ENCODE peak calls at places on chromosomes 5 and 9, in six cellular contexts. P is HL-60, E is AG04450, T is coronary artery, Q is fibroblast of lung, L is thoracic aorta. D is an unnamed sample.

GRCh38 chr9:134620751-134621557 is 20.6 kb upstream of the COL5A1 start:
- DNase-seq in P (no peak), E (no peak), T (peak), Q (no peak), L (no peak), D (no peak)

GRCh38 chr5:141747152-141747640 is 65.2 kb upstream of the ARAP3 start:
- DNase-seq in P (no peak), E (no peak), T (no peak), Q (peak), L (no peak), D (no peak)

GRCh38 chr5:158054388-158055092 is 195.6 kb upstream of the CLINT1 start:
- DNase-seq in P (no peak), E (no peak), T (no peak), Q (peak), L (no peak), D (no peak)

GRCh38 chr5:96875805-96876291 is 452 bp upstream of the ERAP2 start:
- DNase-seq in P (no peak), E (no peak), T (no peak), Q (no peak), L (no peak), D (no peak)

GRCh38 chr9:69223605-69224004 is 49.5 kb downstream of the TJP2 start:
- DNase-seq in P (no peak), E (peak), T (no peak), Q (peak), L (no peak), D (no peak)

GRCh38 chr5:116521173-116521872 is 53.3 kb downstream of the SEMA6A start:
- DNase-seq in P (no peak), E (no peak), T (no peak), Q (no peak), L (no peak), D (no peak)

GRCh38 chr5:180082633-180083420 is 11.3 kb upstream of the RNF130 start:
- DNase-seq in P (no peak), E (no peak), T (no peak), Q (no peak), L (no peak), D (no peak)

GRCh38 chr5:72661405-72661804 is 154.2 kb upstream of the ZNF366 start:
- DNase-seq in P (no peak), E (peak), T (no peak), Q (peak), L (no peak), D (no peak)

GRCh38 chr5:74188341-74188740 is 452.2 kb downstream of the ENC1 start:
- DNase-seq in P (no peak), E (no peak), T (no peak), Q (peak), L (no peak), D (no peak)

GRCh38 chr5:136769900-136770684 is 404.7 kb upstream of the TRPC7 start:
- DNase-seq in P (peak), E (peak), T (no peak), Q (peak), L (no peak), D (peak)

GRCh38 chr5:60584304-60584703 is 115.7 kb downstream of the DEPDC1B start:
- DNase-seq in P (no peak), E (no peak), T (no peak), Q (no peak), L (no peak), D (no peak)

GRCh38 chr9:16671591-16672137 is 198.8 kb downstream of the BNC2 start:
- DNase-seq in P (no peak), E (peak), T (no peak), Q (peak), L (no peak), D (no peak)

GRCh38 chr5:13250450-13251291 is 693.8 kb downstream of the DNAH5 start:
- DNase-seq in P (no peak), E (no peak), T (no peak), Q (no peak), L (no peak), D (no peak)

GRCh38 chr9:63859475-63860215 is 1425.4 kb downstream of the FOXD4L5 start:
- DNase-seq in P (no peak), E (no peak), T (peak), Q (no peak), L (no peak), D (no peak)

GRCh38 chr5:33297760-33298216 is 143.0 kb upstream of the TARS1 start:
- DNase-seq in P (no peak), E (no peak), T (no peak), Q (no peak), L (no peak), D (no peak)

GRCh38 chr9:99231708-99232107 is 9.6 kb downstream of the SEC61B start:
- DNase-seq in P (no peak), E (no peak), T (no peak), Q (no peak), L (no peak), D (no peak)

GRCh38 chr5:175469916-175470315 is 8.4 kb upstream of the SFXN1 start:
- DNase-seq in P (no peak), E (no peak), T (no peak), Q (no peak), L (no peak), D (no peak)

GRCh38 chr9:34987160-34988040 is 2.1 kb upstream of the DNAJB5 start:
- DNase-seq in P (no peak), E (no peak), T (peak), Q (no peak), L (no peak), D (no peak)

GRCh38 chr5:100746730-100747129 is 156.4 kb downstream of the ST8SIA4 start:
- DNase-seq in P (no peak), E (no peak), T (no peak), Q (no peak), L (no peak), D (peak)

GRCh38 chr5:84382363-84383295 is 2.1 kb downstream of the EDIL3 start:
- DNase-seq in P (no peak), E (no peak), T (peak), Q (peak), L (no peak), D (no peak)
- H3K4me3 ChIP-seq in P (peak), E (peak), T (peak), Q (peak), L (peak), D (no peak)

DNA sequence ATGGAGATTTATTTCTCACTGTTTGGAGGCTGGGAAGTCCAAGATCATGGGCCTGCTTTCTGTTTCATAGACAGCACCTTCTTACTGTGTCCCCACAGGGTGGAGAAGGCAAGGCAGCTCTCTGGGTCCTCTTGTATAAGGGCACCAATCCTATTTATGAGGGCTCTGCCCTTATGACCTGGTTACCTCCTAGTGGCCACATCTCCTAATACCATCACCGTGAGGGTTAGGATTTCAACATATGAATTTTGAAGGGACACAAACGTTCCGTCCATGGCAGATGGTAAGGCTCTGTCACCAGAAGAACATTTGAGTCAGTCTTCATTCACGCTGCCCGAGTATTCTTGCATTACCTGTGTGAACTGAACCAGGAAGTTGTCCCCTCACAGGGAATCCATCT is 48.4 kb downstream of the ANKRD33B start:
- DNase-seq in P (no peak), E (no peak), T (no peak), Q (no peak), L (no peak), D (no peak)
- TF ChIP-seq CTCF in P (no peak), E (no peak), T (no peak), Q (no peak), L (no peak), D (peak)

GRCh38 chr5:142829821-142830220 is 59.6 kb downstream of the ARHGAP26 start:
- DNase-seq in P (no peak), E (no peak), T (no peak), Q (peak), L (no peak), D (no peak)

GRCh38 chr5:142826093-142826492 is 55.9 kb downstream of the ARHGAP26 start:
- DNase-seq in P (no peak), E (no peak), T (no peak), Q (no peak), L (no peak), D (no peak)

GRCh38 chr5:142826741-142827492 is 56.7 kb downstream of the ARHGAP26 start:
- DNase-seq in P (peak), E (no peak), T (no peak), Q (peak), L (no peak), D (no peak)

GRCh38 chr5:142828797-142829535 is 58.8 kb downstream of the ARHGAP26 start:
- DNase-seq in P (no peak), E (no peak), T (no peak), Q (no peak), L (no peak), D (no peak)

DNA sequence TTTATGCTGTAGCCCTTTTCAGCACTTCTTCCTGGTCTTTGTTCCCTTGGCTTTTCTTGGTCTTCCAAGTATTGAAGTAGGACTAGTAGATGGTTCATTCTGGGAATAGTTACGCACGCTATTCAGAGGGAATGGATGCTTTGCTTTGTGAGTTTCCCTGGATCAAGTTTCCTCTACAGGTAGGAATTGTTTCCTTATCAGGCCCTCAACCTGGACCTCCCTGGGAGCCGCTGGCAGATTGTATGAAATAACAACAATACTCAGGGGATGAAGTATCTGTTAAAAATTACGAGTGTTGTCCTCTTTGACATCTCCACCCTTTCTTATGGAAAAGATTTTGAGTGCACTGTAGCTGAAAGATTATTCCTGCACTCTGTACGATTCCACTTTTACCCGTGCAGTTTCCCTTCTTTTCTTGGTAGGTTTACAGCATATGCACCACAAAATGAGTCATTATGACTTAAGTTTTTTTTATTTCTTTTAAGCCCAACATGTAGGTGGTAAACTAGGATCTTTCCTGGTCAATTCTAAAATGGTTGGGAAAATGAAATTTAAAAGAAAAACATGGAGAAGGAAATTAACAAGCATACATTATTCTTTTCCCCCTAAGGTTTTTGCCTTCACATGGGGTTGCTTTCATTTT is 57.9 kb downstream of the ARHGAP26 start:
- DNase-seq in P (no peak), E (no peak), T (no peak), Q (peak), L (no peak), D (no peak)
- H3K4me3 ChIP-seq in P (no peak), E (no peak), T (no peak), Q (no peak), L (no peak), D (no peak)

DNA sequence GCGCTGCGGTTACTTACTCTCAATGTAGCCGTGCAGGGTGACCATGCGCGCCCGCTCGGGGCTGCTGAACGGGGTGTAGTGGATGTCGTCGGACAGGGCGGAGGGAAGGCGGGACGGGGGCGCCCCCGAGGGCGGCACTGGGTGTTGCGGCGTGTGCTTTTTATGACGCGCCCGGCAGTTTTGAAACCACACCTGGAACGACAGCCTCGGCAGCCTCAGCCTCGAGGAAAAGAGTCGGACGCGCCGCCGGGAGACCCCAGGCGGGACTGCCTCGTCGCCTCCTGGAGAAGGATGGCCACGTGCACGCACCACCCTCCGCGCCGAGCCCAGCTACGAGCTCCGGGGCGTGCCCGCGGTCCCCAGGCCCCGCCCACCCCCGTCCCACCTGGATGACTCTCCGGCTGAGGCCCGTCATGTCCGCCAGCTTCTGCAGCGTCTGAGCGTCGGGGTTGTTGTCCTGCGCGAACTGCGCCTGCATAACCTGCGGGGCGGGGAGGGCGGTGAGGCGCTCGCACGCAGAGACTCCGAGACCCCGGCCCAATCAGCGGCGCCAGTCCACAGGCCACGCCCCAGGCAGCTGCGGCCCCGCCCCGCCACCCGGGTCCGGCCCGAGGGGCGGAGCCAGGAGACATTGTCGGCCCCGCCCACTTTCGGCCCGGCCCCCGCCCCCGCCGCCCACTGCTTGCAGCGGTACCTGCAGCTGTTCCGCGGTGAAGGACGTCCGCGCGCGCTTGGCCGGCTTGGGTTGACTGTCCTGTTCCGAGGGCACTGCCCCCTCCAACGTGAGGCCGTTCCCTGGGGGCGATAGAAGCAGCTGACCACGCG is 15.0 kb downstream of the LHX6 start:
- DNase-seq in P (peak), E (no peak), T (no peak), Q (no peak), L (no peak), D (no peak)
- TF ChIP-seq CTCF in P (no peak), E (no peak), T (no peak), Q (no peak), L (no peak), D (no peak)

GRCh38 chr5:172102913-172103629 is 85.0 kb downstream of the STK10 start:
- DNase-seq in P (no peak), E (peak), T (peak), Q (peak), L (peak), D (no peak)
- H3K4me3 ChIP-seq in P (no peak), E (peak), T (peak), Q (peak), L (peak), D (no peak)

GRCh38 chr5:140346348-140347221 is at the start of gene HBEGF:
- DNase-seq in P (peak), E (no peak), T (peak), Q (peak), L (no peak), D (no peak)
- TF ChIP-seq CTCF in P (peak), E (peak), T (peak), Q (peak), L (peak), D (peak)

DNA sequence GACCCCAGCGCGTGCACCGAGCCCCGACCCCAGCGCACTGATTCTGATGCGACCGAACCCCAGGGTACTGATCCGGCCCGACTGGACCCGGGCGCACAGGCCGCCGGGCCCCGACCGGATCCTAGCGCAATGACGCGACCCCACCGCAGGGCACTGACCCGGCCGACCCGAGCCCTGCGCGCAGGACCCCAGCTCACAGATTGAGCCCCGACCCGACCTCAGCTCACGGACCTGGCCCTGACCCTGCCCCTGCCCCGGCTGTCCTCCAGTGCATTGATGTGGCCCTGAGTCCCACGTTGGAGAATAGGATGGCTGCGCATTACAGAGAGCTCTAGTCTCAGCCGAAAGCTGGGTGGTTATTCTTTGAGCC is 438 bp downstream of the TRIP13 start:
- DNase-seq in P (no peak), E (no peak), T (no peak), Q (no peak), L (no peak), D (no peak)
- H3K4me3 ChIP-seq in P (peak), E (peak), T (peak), Q (peak), L (peak), D (peak)